ENCODE peak calls at places on chromosomes 12 and 14, in seven cellular contexts. V, K, W, R, H, U and E are unnamed samples.

GRCh38 chr12:121079736-121080272 is 40.8 kb upstream of the OASL start:
- DNase-seq in W (no peak), K (no peak), R (no peak), V (no peak), H (no peak), U (no peak), E (no peak)

GRCh38 chr14:71751264-71751663 is 181.0 kb upstream of the RGS6 start:
- DNase-seq in U (no peak), K (no peak), R (no peak), V (peak), W (no peak), H (no peak), E (no peak)

GRCh38 chr12:110075880-110076279 is 27.6 kb upstream of the C12orf76 start:
- DNase-seq in K (no peak), R (no peak), H (no peak), W (no peak), V (no peak), U (no peak), E (no peak)

GRCh38 chr14:32597771-32598170 is 268.7 kb downstream of the AKAP6 start:
- DNase-seq in H (no peak), K (no peak), U (no peak), R (no peak), W (no peak), V (no peak), E (no peak)

GRCh38 chr14:92351750-92352149 is 28.8 kb downstream of the SLC24A4 start:
- DNase-seq in W (no peak), U (no peak), R (no peak), V (no peak), K (no peak), H (no peak), E (no peak)

GRCh38 chr12:77855548-77855947 is 24.9 kb downstream of the NAV3 start:
- DNase-seq in R (peak), H (no peak), U (no peak), K (no peak), W (no peak), V (peak), E (no peak)

GRCh38 chr12:50070314-50071060 is 13.1 kb downstream of the ASIC1 start:
- DNase-seq in U (peak), R (peak), H (peak), V (peak), K (peak), W (peak), E (no peak)

GRCh38 chr14:64465208-64465821 is at the start of gene AKAP5:
- DNase-seq in W (peak), K (peak), V (peak), R (peak), U (peak), H (peak), E (no peak)

GRCh38 chr14:68379510-68380303 is 413.2 kb downstream of the ZFP36L1 start:
- DNase-seq in H (no peak), U (no peak), W (no peak), K (no peak), R (no peak), V (no peak), E (no peak)

GRCh38 chr12:45336331-45336730 is 120.4 kb downstream of the ANO6 start:
- DNase-seq in W (no peak), R (no peak), U (no peak), K (no peak), H (no peak), V (peak), E (no peak)

GRCh38 chr12:121996945-121997612 is 24.6 kb upstream of the BCL7A start:
- DNase-seq in U (no peak), H (no peak), W (no peak), V (peak), R (no peak), K (no peak), E (no peak)

GRCh38 chr12:111251099-111251498 is 117.8 kb downstream of the PHETA1 start:
- DNase-seq in U (no peak), K (no peak), V (no peak), H (no peak), W (no peak), R (no peak), E (no peak)

GRCh38 chr14:76657404-76657803 is 103.9 kb upstream of the VASH1 start:
- DNase-seq in W (no peak), K (no peak), H (no peak), V (no peak), U (no peak), R (no peak), E (no peak)

GRCh38 chr12:47828008-47828966 is 8.6 kb upstream of the HDAC7 start:
- DNase-seq in K (peak), W (no peak), R (no peak), U (no peak), H (no peak), V (no peak), E (no peak)

GRCh38 chr12:133235401-133236112 is at the start of gene ANHX:
- DNase-seq in R (no peak), K (no peak), V (no peak), U (no peak), H (no peak), W (no peak), E (no peak)

GRCh38 chr12:131466932-131467331 is 244.0 kb upstream of the SFSWAP start:
- DNase-seq in V (no peak), K (peak), R (no peak), U (no peak), H (no peak), W (no peak), E (peak)

GRCh38 chr12:94892544-94893267 is 110.8 kb downstream of the NDUFA12 start:
- DNase-seq in U (no peak), R (no peak), V (no peak), H (no peak), W (no peak), K (no peak), E (no peak)

GRCh38 chr12:94900496-94900895 is 103.0 kb downstream of the NDUFA12 start:
- DNase-seq in W (no peak), H (no peak), R (no peak), V (no peak), U (no peak), K (no peak), E (no peak)

DNA sequence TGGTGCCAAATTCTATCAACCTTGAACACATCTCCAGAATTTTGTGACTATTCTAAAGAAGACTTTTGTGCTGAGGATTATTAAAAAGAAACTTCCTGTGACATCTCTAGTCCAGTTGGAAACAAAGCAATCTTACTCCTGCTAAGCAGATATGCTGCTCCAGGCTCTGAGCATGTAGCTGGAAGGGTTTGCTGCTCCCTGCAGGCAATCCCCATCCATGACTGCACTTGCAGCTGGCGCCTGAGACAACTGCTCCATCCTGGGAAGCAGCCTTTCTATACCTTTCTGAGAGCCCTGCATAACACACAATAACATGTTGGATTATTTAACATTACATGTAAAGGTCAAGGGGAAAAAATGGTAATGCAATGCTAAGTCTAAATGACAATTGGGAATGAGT is 105.1 kb downstream of the NDUFA12 start:
- DNase-seq in U (no peak), K (no peak), H (no peak), W (no peak), R (no peak), V (no peak), E (no peak)
- H3K27ac ChIP-seq in U (no peak), K (no peak), H (no peak), W (no peak), R (no peak), V (no peak), E (no peak)

GRCh38 chr14:36659822-36660735 is 1.6 kb upstream of the PAX9 start:
- DNase-seq in V (no peak), U (no peak), W (no peak), K (no peak), R (no peak), H (no peak), E (no peak)
- H3K4me3 ChIP-seq in V (no peak), U (no peak), W (no peak), K (no peak), R (no peak), H (no peak), E (no peak)

DNA sequence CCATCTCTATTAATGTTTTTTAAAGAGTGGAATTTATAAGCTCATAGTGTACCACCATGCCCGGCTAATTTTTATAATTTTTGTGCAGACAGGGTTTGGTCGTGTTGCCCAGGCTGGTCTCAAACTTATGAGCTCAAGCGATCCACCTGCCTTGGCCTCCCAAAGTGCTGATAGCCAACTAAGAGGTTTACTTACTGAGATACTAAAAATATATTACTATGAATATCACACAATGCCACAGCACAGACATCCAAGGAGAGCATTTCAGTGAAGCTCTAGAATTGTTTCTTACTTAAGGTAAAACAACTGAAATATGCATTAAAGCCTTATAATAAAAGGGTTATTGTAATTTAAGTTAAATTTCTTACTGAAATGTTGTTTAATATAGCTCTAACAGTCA is 99.5 kb downstream of the SLC41A2 start:
- DNase-seq in K (no peak), W (no peak), H (no peak), R (no peak), V (no peak), U (no peak), E (no peak)
- TF ChIP-seq POLR2A in K (no peak), W (no peak), H (no peak), R (no peak), V (no peak), U (no peak), E (no peak)

GRCh38 chr12:123384318-123384993 is 524 bp downstream of the KMT5A start:
- DNase-seq in V (no peak), R (no peak), H (no peak), W (no peak), U (no peak), K (peak), E (no peak)
- H3K27ac ChIP-seq in V (peak), R (peak), H (peak), W (peak), U (peak), K (peak), E (peak)